ENCODE peak calls at places on chromosome 3, in four cellular contexts. L, M, D and C are unnamed samples.

GRCh38 chr3:46368569-46368968 is 2.2 kb upstream of the CCR5 start:
- DNase-seq in M (no peak), D (peak; percentile 46), L (peak; percentile 74), C (peak; percentile 57)

GRCh38 chr3:10808130-10808735 is 7.8 kb upstream of the SLC6A11 start:
- DNase-seq in M (no peak), L (no peak), D (no peak), C (no peak)

GRCh38 chr3:145145461-145145860 is 1015.5 kb downstream of the PLOD2 start:
- DNase-seq in L (no peak), D (no peak), M (no peak), C (no peak)

GRCh38 chr3:189839576-189839975 is 208.4 kb downstream of the TP63 start:
- DNase-seq in L (no peak), M (no peak), D (no peak), C (no peak)

GRCh38 chr3:142154186-142154585 is 4.8 kb upstream of the TFDP2 start:
- DNase-seq in L (no peak), M (no peak), D (no peak), C (no peak)

GRCh38 chr3:86702381-86702958 is 288.5 kb downstream of the VGLL3 start:
- DNase-seq in M (no peak), D (no peak), L (no peak), C (no peak)

GRCh38 chr3:110650752-110651151 is 420.9 kb upstream of the NECTIN3 start:
- DNase-seq in L (no peak), D (no peak), M (no peak), C (no peak)

GRCh38 chr3:16140116-16140893 is 34.2 kb upstream of the GALNT15 start:
- DNase-seq in M (no peak), L (peak; percentile 74), D (no peak), C (no peak)

DNA sequence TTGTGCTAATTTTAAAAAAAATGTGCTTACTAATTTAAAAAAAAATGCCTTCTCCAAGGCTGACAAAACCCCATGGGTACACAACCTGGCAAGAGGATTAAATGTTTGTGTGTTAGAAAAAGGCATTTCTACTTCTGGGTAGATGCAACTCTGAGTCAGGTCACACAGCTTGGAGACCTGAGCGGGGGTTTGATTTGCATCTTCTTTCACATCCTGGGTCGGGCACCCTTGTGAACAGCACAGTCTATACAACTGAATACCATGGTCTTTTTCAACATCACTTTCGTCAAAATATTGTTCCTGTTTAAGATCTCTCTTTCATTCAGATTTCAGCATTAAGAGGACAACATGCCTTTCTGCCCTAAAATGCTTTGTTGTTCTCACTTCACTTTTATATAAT is 267.2 kb downstream of the CHL1 start:
- DNase-seq in D (no peak), M (no peak), L (no peak), C (no peak)
- H3K9me3 ChIP-seq in D (no peaks in the 10 kb centered on the region), M (peaks cover 3% of the 10 kb centered on the region), L (no peaks in the 10 kb centered on the region), C (no peaks in the 10 kb centered on the region)

GRCh38 chr3:13013595-13013993 is 59.6 kb downstream of the IQSEC1 start:
- DNase-seq in L (no peak), D (no peak), M (no peak), C (no peak)
- H3K4me3 ChIP-seq in L (no peak overlapping the region), D (no peak overlapping the region), M (no peak overlapping the region), C (no peak overlapping the region)

GRCh38 chr3:195897853-195898415 is 10.4 kb downstream of the TNK2 start:
- DNase-seq in L (no peak), D (no peak), M (no peak), C (no peak)
- TF ChIP-seq CTCF in L (no peak), D (no peak), M (no peak), C (no peak)

GRCh38 chr3:8761866-8762265 is 7.5 kb downstream of the OXTR start:
- DNase-seq in M (no peak), L (no peak), D (no peak), C (no peak)

GRCh38 chr3:8766148-8766547 is 3.3 kb downstream of the OXTR start:
- DNase-seq in M (no peak), D (no peak), L (no peak), C (no peak)

GRCh38 chr3:8765528-8765927 is 3.9 kb downstream of the OXTR start:
- DNase-seq in D (no peak), L (no peak), M (no peak), C (no peak)

GRCh38 chr3:8762607-8763377 is 6.6 kb downstream of the OXTR start:
- DNase-seq in M (no peak), D (no peak), L (no peak), C (no peak)

GRCh38 chr3:8764528-8764927 is 4.9 kb downstream of the OXTR start:
- DNase-seq in L (no peak), D (no peak), M (no peak), C (no peak)
- H3K9me3 ChIP-seq in L (no peaks in the 10 kb centered on the region), D (no peaks in the 10 kb centered on the region), M (no peaks in the 10 kb centered on the region), C (no peaks in the 10 kb centered on the region)

DNA sequence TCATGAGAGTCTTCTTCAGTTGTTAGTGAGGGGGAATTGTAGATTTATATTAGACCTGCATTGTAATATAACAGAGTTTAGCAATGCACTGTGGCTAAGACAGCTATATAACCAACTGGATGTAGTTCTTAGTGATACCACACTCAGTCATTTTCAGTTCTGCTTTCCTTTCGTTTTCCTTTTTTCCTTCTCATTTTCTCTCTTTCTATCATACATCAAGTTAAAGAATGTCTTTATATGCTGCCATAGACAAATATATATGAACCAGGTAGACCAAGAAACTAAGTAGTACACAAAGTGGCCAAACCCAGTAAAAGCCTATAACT is 43.7 kb upstream of the CD47 start:
- DNase-seq in D (no peak), L (no peak), M (no peak), C (no peak)
- H3K4me3 ChIP-seq in D (no peak overlapping the region), L (no peak overlapping the region), M (no peak overlapping the region), C (no peak overlapping the region)

DNA sequence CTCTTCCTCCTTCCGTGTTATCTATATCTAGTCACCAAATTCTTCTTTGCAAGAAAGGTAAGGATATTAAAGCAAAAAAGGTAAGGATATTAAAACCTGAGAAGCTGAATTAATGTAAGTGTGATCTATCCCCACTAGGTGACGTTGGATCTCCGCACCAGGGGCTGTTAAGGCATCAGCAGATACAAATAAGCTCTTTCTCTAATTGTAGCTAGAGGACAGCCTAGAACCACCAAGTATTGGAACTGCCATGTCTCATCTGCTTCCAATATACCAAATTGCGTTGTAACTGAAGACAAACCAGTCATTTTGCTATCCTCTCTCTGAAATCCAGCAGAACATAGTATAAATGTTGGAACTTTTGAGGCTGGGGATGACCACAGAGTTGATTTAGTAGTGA is 471.2 kb upstream of the TGFBR2 start:
- DNase-seq in D (peak; percentile 10), L (no peak), M (no peak), C (no peak)
- TF ChIP-seq CTCF in D (peak; percentile 52), L (peak; percentile 40), M (peak; percentile 12), C (no peak)

GRCh38 chr3:96259-96658 is 100.3 kb upstream of the CHL1 start:
- DNase-seq in L (no peak), D (no peak), M (no peak), C (no peak)
- H3K9me3 ChIP-seq in L (no peaks in the 10 kb centered on the region), D (no peaks in the 10 kb centered on the region), M (peaks cover 3% of the 10 kb centered on the region), C (no peaks in the 10 kb centered on the region)

GRCh38 chr3:194688946-194689345 is 3.3 kb downstream of the FAM43A start:
- DNase-seq in M (no peak), D (no peak), L (no peak), C (no peak)

GRCh38 chr3:194687638-194688206 is 2.0 kb downstream of the FAM43A start:
- DNase-seq in D (peak; percentile 75), L (peak; percentile 82), M (no peak), C (peak; percentile 74)

GRCh38 chr3:194688207-194688711 is 2.6 kb downstream of the FAM43A start:
- DNase-seq in M (no peak), D (peak; percentile 44), L (no peak), C (peak; percentile 34)

GRCh38 chr3:194690501-194691372 is 5.1 kb downstream of the FAM43A start:
- DNase-seq in M (no peak), L (no peak), D (no peak), C (no peak)

GRCh38 chr3:194689493-194689901 is 3.8 kb downstream of the FAM43A start:
- DNase-seq in D (peak; percentile 34), M (no peak), L (no peak), C (no peak)
- H3K4me3 ChIP-seq in D (peak overlapping the region; percentile 86), M (no peak overlapping the region), L (no peak overlapping the region), C (no peak overlapping the region)

GRCh38 chr3:112117826-112118571 is 15.0 kb downstream of the GCSAM start:
- DNase-seq in D (no peak), M (no peak), L (no peak), C (no peak)
- TF ChIP-seq CTCF in D (no peak), M (no peak), L (no peak), C (no peak)